ENCODE peak calls at places on chromosomes 11 and 22, in seven cellular contexts. Y is heart left ventricle; V is endothelial cell; X is stimulated activated CD4-positive, alpha-beta T cell treated with anti-CD3 and anti-CD28 coated beads, Interleukin-1b, Interleukin-23, amount 100 ng/mL, for 4 hours; K is A172; O is NCI-H1105; Q is neural progenitor cell. A is an unnamed sample.

GRCh38 chr11:9776203-9776602 is 112.3 kb downstream of the SWAP70 start:
- DNase-seq in Y (no peak), V (no peak), X (no peak), K (no peak), O (no peak), Q (no peak), A (no peak)

GRCh38 chr22:50173221-50173982 is 2.9 kb downstream of the PANX2 start:
- DNase-seq in Y (no peak), V (no peak), X (no peak), K (no peak), O (no peak), Q (no peak), A (no peak)

GRCh38 chr11:68118753-68119448 is 2.3 kb downstream of the CHKA start:
- DNase-seq in Y (no peak), V (no peak), X (no peak), K (no peak), O (no peak), Q (peak; percentile 47), A (peak; percentile 59)

GRCh38 chr11:125591659-125592304 is 870 bp upstream of the STT3A start:
- DNase-seq in Y (peak; percentile 40), V (peak; percentile 45), X (peak; percentile 28), K (peak; percentile 14), O (no peak), Q (peak; percentile 79), A (peak; percentile 66)

GRCh38 chr11:9700105-9700801 is 36.4 kb downstream of the SWAP70 start:
- DNase-seq in Y (no peak), V (no peak), X (no peak), K (no peak), O (no peak), Q (no peak), A (no peak)

GRCh38 chr11:66936326-66936725 is 21.9 kb downstream of the PC start:
- DNase-seq in Y (no peak), V (no peak), X (no peak), K (no peak), O (no peak), Q (no peak), A (no peak)

GRCh38 chr11:26571861-26572654 is at the start of gene MUC15:
- DNase-seq in Y (no peak), V (no peak), X (no peak), K (no peak), O (no peak), Q (no peak), A (no peak)

GRCh38 chr22:38423512-38424503 is 31.2 kb downstream of the KCNJ4 start:
- DNase-seq in Y (no peak), V (no peak), X (no peak), K (no peak), O (no peak), Q (no peak), A (peak; percentile 41)

GRCh38 chr22:49951001-49951677 is 9.4 kb upstream of the PIM3 start:
- DNase-seq in Y (no peak), V (no peak), X (peak; percentile 76), K (no peak), O (no peak), Q (no peak), A (peak; percentile 96)

GRCh38 chr22:50139843-50140415 is 30.6 kb upstream of the PANX2 start:
- DNase-seq in Y (no peak), V (no peak), X (no peak), K (no peak), O (peak; percentile 80), Q (no peak), A (no peak)

GRCh38 chr22:39938509-39938908 is 21.7 kb upstream of the TMA7B start:
- DNase-seq in Y (no peak), V (no peak), X (peak; percentile 49), K (no peak), O (no peak), Q (no peak), A (no peak)

GRCh38 chr22:16783930-16784354 is 41.3 kb downstream of the XKR3 start:
- DNase-seq in Y (no peak), V (no peak), X (no peak), K (no peak), O (no peak), Q (peak; percentile 30), A (no peak)

GRCh38 chr11:87722756-87723599 is 452.3 kb downstream of the RAB38 start:
- DNase-seq in Y (no peak), V (peak; percentile 20), X (no peak), K (peak; percentile 33), O (no peak), Q (peak; percentile 47), A (peak; percentile 45)

GRCh38 chr22:19974935-19975706 is 33.5 kb upstream of the TXNRD2 start:
- DNase-seq in Y (no peak), V (peak; percentile 33), X (no peak), K (peak; percentile 62), O (no peak), Q (no peak), A (no peak)

GRCh38 chr11:64222651-64223000 is 3.4 kb downstream of the TRPT1 start:
- DNase-seq in Y (no peak), V (no peak), X (no peak), K (no peak), O (no peak), Q (no peak), A (no peak)

GRCh38 chr22:27022741-27023373 is 365.5 kb downstream of the MIAT start:
- DNase-seq in Y (no peak), V (no peak), X (no peak), K (no peak), O (no peak), Q (peak; percentile 8), A (no peak)

GRCh38 chr11:85776951-85777602 is 33.9 kb downstream of the SYTL2 start:
- DNase-seq in Y (no peak), V (no peak), X (no peak), K (no peak), O (no peak), Q (no peak), A (no peak)

GRCh38 chr11:130423541-130424155 is 4.8 kb downstream of the ADAMTS8 start:
- DNase-seq in Y (no peak), V (no peak), X (no peak), K (no peak), O (no peak), Q (peak; percentile 52), A (no peak)

GRCh38 chr11:58919980-58920379 is 19.3 kb upstream of the GLYATL1 start:
- DNase-seq in Y (no peak), V (no peak), X (no peak), K (no peak), O (no peak), Q (no peak), A (peak; percentile 56)

GRCh38 chr11:26399336-26399735 is 67.4 kb downstream of the ANO3 start:
- DNase-seq in Y (no peak), V (no peak), X (no peak), K (no peak), O (no peak), Q (no peak), A (no peak)

GRCh38 chr11:8959546-8960166 is 4.6 kb downstream of the TMEM9B start:
- DNase-seq in Y (no peak), V (peak; percentile 40), X (peak; percentile 14), K (peak; percentile 88), O (peak; percentile 20), Q (peak; percentile 83), A (no peak)